ENCODE peak calls at places on chromosomes 2 and 18, in nine cellular contexts. One of them, this sample, is unnamed.

GRCh38 chr2:120958623-120959366 is 223.1 kb downstream of the GLI2 start:
- DNase-seq in PC-9: no peak
- DNase-seq in dorsolateral prefrontal cortex: no peak
- DNase-seq in GM06990: no peak
- DNase-seq in ovary: no peak
- DNase-seq in A549: no peak
- DNase-seq in GM12878: no peak
- DNase-seq in uterus: no peak
- DNase-seq in fibroblast of mammary gland: no peak
- DNase-seq in this sample: peak; percentile 25

GRCh38 chr18:9708882-9709877 is 1.1 kb downstream of the RAB31 start:
- DNase-seq in dorsolateral prefrontal cortex: no peak
- DNase-seq in fibroblast of mammary gland: no peak
- DNase-seq in uterus: peak; percentile 58
- DNase-seq in A549: no peak
- DNase-seq in GM12878: no peak
- DNase-seq in GM06990: peak; percentile 63
- DNase-seq in PC-9: peak; percentile 48
- DNase-seq in ovary: peak; percentile 46
- DNase-seq in this sample: no peak

GRCh38 chr2:160918909-160919503 is 241.2 kb upstream of the TANK start:
- DNase-seq in dorsolateral prefrontal cortex: no peak
- DNase-seq in GM06990: peak; percentile 6
- DNase-seq in fibroblast of mammary gland: peak; percentile 65
- DNase-seq in PC-9: peak; percentile 31
- DNase-seq in A549: peak; percentile 20
- DNase-seq in ovary: peak; percentile 64
- DNase-seq in uterus: no peak
- DNase-seq in GM12878: no peak
- DNase-seq in this sample: peak; percentile 54

GRCh38 chr2:65626831-65627230 is 194.4 kb upstream of the SPRED2 start:
- DNase-seq in dorsolateral prefrontal cortex: no peak
- DNase-seq in A549: no peak
- DNase-seq in PC-9: no peak
- DNase-seq in fibroblast of mammary gland: peak; percentile 15
- DNase-seq in GM12878: no peak
- DNase-seq in ovary: no peak
- DNase-seq in uterus: no peak
- DNase-seq in GM06990: no peak
- DNase-seq in this sample: no peak

GRCh38 chr2:29332540-29332939 is 217.3 kb downstream of the CLIP4 start:
- DNase-seq in A549: no peak
- DNase-seq in fibroblast of mammary gland: no peak
- DNase-seq in dorsolateral prefrontal cortex: no peak
- DNase-seq in ovary: no peak
- DNase-seq in PC-9: no peak
- DNase-seq in GM12878: no peak
- DNase-seq in uterus: no peak
- DNase-seq in GM06990: no peak
- DNase-seq in this sample: no peak

GRCh38 chr2:24482256-24482971 is 8.6 kb upstream of the NCOA1 start:
- DNase-seq in PC-9: no peak
- DNase-seq in fibroblast of mammary gland: no peak
- DNase-seq in uterus: no peak
- DNase-seq in dorsolateral prefrontal cortex: no peak
- DNase-seq in GM06990: no peak
- DNase-seq in ovary: no peak
- DNase-seq in A549: no peak
- DNase-seq in GM12878: no peak
- DNase-seq in this sample: peak; percentile 27

GRCh38 chr18:41992066-41992465 is 37.0 kb downstream of the PIK3C3 start:
- DNase-seq in uterus: no peak
- DNase-seq in dorsolateral prefrontal cortex: no peak
- DNase-seq in PC-9: no peak
- DNase-seq in fibroblast of mammary gland: no peak
- DNase-seq in A549: no peak
- DNase-seq in GM06990: peak; percentile 18
- DNase-seq in GM12878: peak; percentile 76
- DNase-seq in ovary: no peak
- DNase-seq in this sample: no peak

GRCh38 chr2:38073211-38074005 is 2.5 kb downstream of the CYP1B1 start:
- DNase-seq in GM06990: peak; percentile 9
- DNase-seq in GM12878: no peak
- DNase-seq in uterus: peak; percentile 59
- DNase-seq in ovary: no peak
- DNase-seq in fibroblast of mammary gland: peak; percentile 56
- DNase-seq in PC-9: peak; percentile 37
- DNase-seq in dorsolateral prefrontal cortex: no peak
- DNase-seq in A549: no peak
- DNase-seq in this sample: no peak

GRCh38 chr2:105395691-105396090 is 3.2 kb downstream of the FHL2 start:
- DNase-seq in GM12878: no peak
- DNase-seq in ovary: no peak
- DNase-seq in fibroblast of mammary gland: no peak
- DNase-seq in A549: no peak
- DNase-seq in PC-9: no peak
- DNase-seq in GM06990: no peak
- DNase-seq in uterus: no peak
- DNase-seq in dorsolateral prefrontal cortex: no peak
- DNase-seq in this sample: no peak

GRCh38 chr2:60899230-60899891 is 18.0 kb downstream of the REL start:
- DNase-seq in A549: no peak
- DNase-seq in fibroblast of mammary gland: no peak
- DNase-seq in GM12878: peak; percentile 37
- DNase-seq in PC-9: no peak
- DNase-seq in ovary: no peak
- DNase-seq in uterus: no peak
- DNase-seq in GM06990: peak; percentile 31
- DNase-seq in dorsolateral prefrontal cortex: no peak
- DNase-seq in this sample: no peak

GRCh38 chr18:52337286-52337685 is 2.7 kb upstream of the DCC start:
- DNase-seq in ovary: no peak
- DNase-seq in dorsolateral prefrontal cortex: no peak
- DNase-seq in GM06990: no peak
- DNase-seq in PC-9: no peak
- DNase-seq in GM12878: no peak
- DNase-seq in A549: no peak
- DNase-seq in fibroblast of mammary gland: peak; percentile 70
- DNase-seq in uterus: no peak
- DNase-seq in this sample: peak; percentile 44

GRCh38 chr2:126657146-126657635 is 1.2 kb downstream of the GYPC start:
- DNase-seq in dorsolateral prefrontal cortex: no peak
- DNase-seq in fibroblast of mammary gland: peak; percentile 96
- DNase-seq in A549: no peak
- DNase-seq in uterus: peak; percentile 61
- DNase-seq in GM06990: peak; percentile 51
- DNase-seq in PC-9: no peak
- DNase-seq in GM12878: no peak
- DNase-seq in ovary: peak; percentile 70
- DNase-seq in this sample: no peak

GRCh38 chr2:96258393-96259022 is 7.3 kb downstream of the TMEM127 start:
- DNase-seq in uterus: no peak
- DNase-seq in fibroblast of mammary gland: no peak
- DNase-seq in PC-9: no peak
- DNase-seq in dorsolateral prefrontal cortex: no peak
- DNase-seq in GM06990: no peak
- DNase-seq in ovary: no peak
- DNase-seq in A549: no peak
- DNase-seq in GM12878: no peak
- DNase-seq in this sample: no peak

GRCh38 chr2:96259497-96259921 is 6.3 kb downstream of the TMEM127 start:
- DNase-seq in ovary: no peak
- DNase-seq in fibroblast of mammary gland: no peak
- DNase-seq in dorsolateral prefrontal cortex: no peak
- DNase-seq in PC-9: no peak
- DNase-seq in GM06990: no peak
- DNase-seq in A549: no peak
- DNase-seq in GM12878: no peak
- DNase-seq in uterus: no peak
- DNase-seq in this sample: no peak

GRCh38 chr2:96262306-96262705 is 3.5 kb downstream of the TMEM127 start:
- DNase-seq in PC-9: no peak
- DNase-seq in dorsolateral prefrontal cortex: no peak
- DNase-seq in ovary: no peak
- DNase-seq in GM06990: no peak
- DNase-seq in A549: no peak
- DNase-seq in uterus: no peak
- DNase-seq in GM12878: no peak
- DNase-seq in fibroblast of mammary gland: no peak
- DNase-seq in this sample: no peak

GRCh38 chr2:96261328-96262003 is 4.3 kb downstream of the TMEM127 start:
- DNase-seq in uterus: no peak
- DNase-seq in fibroblast of mammary gland: no peak
- DNase-seq in GM06990: no peak
- DNase-seq in dorsolateral prefrontal cortex: no peak
- DNase-seq in PC-9: no peak
- DNase-seq in ovary: no peak
- DNase-seq in GM12878: no peak
- DNase-seq in A549: no peak
- DNase-seq in this sample: no peak

GRCh38 chr2:96260404-96261260 is 5.2 kb downstream of the TMEM127 start:
- DNase-seq in GM06990: no peak
- DNase-seq in ovary: peak; percentile 75
- DNase-seq in dorsolateral prefrontal cortex: no peak
- DNase-seq in PC-9: peak; percentile 87
- DNase-seq in GM12878: no peak
- DNase-seq in uterus: no peak
- DNase-seq in A549: peak; percentile 85
- DNase-seq in fibroblast of mammary gland: peak; percentile 94
- DNase-seq in this sample: peak; percentile 80
- TF ChIP-seq CTCF in GM06990: peak; percentile 68
- TF ChIP-seq CTCF in ovary: no peak
- TF ChIP-seq CTCF in dorsolateral prefrontal cortex: peak; percentile 16
- TF ChIP-seq CTCF in PC-9: peak; percentile 68
- TF ChIP-seq CTCF in GM12878: peak; percentile 74
- TF ChIP-seq CTCF in uterus: peak; percentile 18
- TF ChIP-seq CTCF in A549: peak; percentile 66
- TF ChIP-seq CTCF in fibroblast of mammary gland: peak; percentile 41
- TF ChIP-seq CTCF in this sample: peak; percentile 50

GRCh38 chr18:35042389-35043066 is 1.3 kb downstream of the MAPRE2 start:
- DNase-seq in uterus: no peak
- DNase-seq in fibroblast of mammary gland: no peak
- DNase-seq in A549: no peak
- DNase-seq in GM12878: no peak
- DNase-seq in GM06990: peak; percentile 33
- DNase-seq in PC-9: no peak
- DNase-seq in dorsolateral prefrontal cortex: no peak
- DNase-seq in ovary: no peak
- DNase-seq in this sample: peak; percentile 10

GRCh38 chr18:35043207-35043606 is 2.0 kb downstream of the MAPRE2 start:
- DNase-seq in ovary: no peak
- DNase-seq in PC-9: no peak
- DNase-seq in uterus: no peak
- DNase-seq in fibroblast of mammary gland: no peak
- DNase-seq in GM06990: no peak
- DNase-seq in GM12878: no peak
- DNase-seq in dorsolateral prefrontal cortex: no peak
- DNase-seq in A549: no peak
- DNase-seq in this sample: no peak

GRCh38 chr18:35045808-35046207 is 4.6 kb downstream of the MAPRE2 start:
- DNase-seq in uterus: no peak
- DNase-seq in ovary: no peak
- DNase-seq in dorsolateral prefrontal cortex: no peak
- DNase-seq in GM06990: no peak
- DNase-seq in A549: no peak
- DNase-seq in fibroblast of mammary gland: no peak
- DNase-seq in GM12878: no peak
- DNase-seq in PC-9: no peak
- DNase-seq in this sample: no peak

GRCh38 chr18:35047697-35048292 is 6.6 kb downstream of the MAPRE2 start:
- DNase-seq in PC-9: no peak
- DNase-seq in GM06990: no peak
- DNase-seq in dorsolateral prefrontal cortex: no peak
- DNase-seq in uterus: no peak
- DNase-seq in fibroblast of mammary gland: no peak
- DNase-seq in A549: no peak
- DNase-seq in ovary: no peak
- DNase-seq in GM12878: no peak
- DNase-seq in this sample: no peak

DNA sequence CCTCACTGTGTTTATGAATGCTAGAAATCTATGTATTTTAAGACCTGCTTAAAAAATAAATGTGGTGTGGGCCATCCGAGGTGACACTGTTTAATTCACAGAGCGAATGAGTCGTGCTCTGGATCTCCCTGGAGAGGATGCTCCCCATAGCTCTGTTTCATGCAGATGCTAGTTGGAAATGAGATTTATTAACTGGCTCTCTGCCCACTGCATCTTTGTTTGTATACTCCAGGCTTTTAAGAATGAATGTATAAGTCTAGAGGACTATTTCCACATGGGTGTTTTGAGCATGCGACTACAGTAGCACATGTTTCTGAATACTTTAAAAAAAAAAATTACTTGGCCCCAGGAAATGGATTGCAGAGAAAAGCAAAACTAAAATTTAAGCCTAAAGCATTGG is 3.9 kb downstream of the MAPRE2 start:
- DNase-seq in PC-9: no peak
- DNase-seq in A549: no peak
- DNase-seq in GM06990: no peak
- DNase-seq in dorsolateral prefrontal cortex: no peak
- DNase-seq in uterus: no peak
- DNase-seq in GM12878: no peak
- DNase-seq in ovary: no peak
- DNase-seq in fibroblast of mammary gland: peak; percentile 73
- DNase-seq in this sample: no peak
- H3K4me3 ChIP-seq in PC-9: no peak overlapping the region
- H3K4me3 ChIP-seq in A549: no peak overlapping the region
- H3K4me3 ChIP-seq in GM06990: no peak overlapping the region
- H3K4me3 ChIP-seq in dorsolateral prefrontal cortex: no peak overlapping the region
- H3K4me3 ChIP-seq in uterus: no peak overlapping the region
- H3K4me3 ChIP-seq in GM12878: peak overlapping the region; percentile 63
- H3K4me3 ChIP-seq in ovary: no peak overlapping the region
- H3K4me3 ChIP-seq in fibroblast of mammary gland: no peak overlapping the region
- H3K4me3 ChIP-seq in this sample: no peak overlapping the region

GRCh38 chr2:88016948-88017779 is 817 bp upstream of the RNU2-63P start:
- DNase-seq in uterus: no peak
- DNase-seq in dorsolateral prefrontal cortex: no peak
- DNase-seq in ovary: no peak
- DNase-seq in GM06990: peak; percentile 81
- DNase-seq in GM12878: peak; percentile 16
- DNase-seq in fibroblast of mammary gland: no peak
- DNase-seq in A549: peak; percentile 68
- DNase-seq in PC-9: no peak
- DNase-seq in this sample: peak; percentile 60
- TF ChIP-seq CTCF in uterus: no peak
- TF ChIP-seq CTCF in dorsolateral prefrontal cortex: no peak
- TF ChIP-seq CTCF in ovary: no peak
- TF ChIP-seq CTCF in GM06990: no peak
- TF ChIP-seq CTCF in GM12878: no peak
- TF ChIP-seq CTCF in fibroblast of mammary gland: no peak
- TF ChIP-seq CTCF in A549: no peak
- TF ChIP-seq CTCF in PC-9: no peak
- TF ChIP-seq CTCF in this sample: no peak

DNA sequence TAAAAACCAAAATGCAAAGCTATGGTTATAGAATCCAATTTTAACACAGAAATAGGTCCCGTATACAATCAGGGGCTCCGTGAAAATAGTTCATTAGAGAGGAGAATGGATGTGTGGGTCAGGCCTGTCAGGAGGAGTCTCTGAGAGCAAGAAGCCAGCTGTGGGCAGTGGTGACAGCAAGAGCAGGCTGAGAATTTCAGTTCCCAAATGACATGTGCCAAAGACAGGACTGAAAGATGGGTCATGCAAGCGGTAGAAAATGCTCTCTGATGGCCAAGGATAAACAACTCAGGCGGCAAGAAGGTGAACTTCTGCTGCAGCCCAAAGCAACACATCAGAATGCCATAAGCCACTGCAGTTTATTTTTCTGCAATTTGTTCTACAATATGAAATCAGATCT is 100.4 kb downstream of the CCDC141 start:
- DNase-seq in A549: no peak
- DNase-seq in fibroblast of mammary gland: no peak
- DNase-seq in GM06990: no peak
- DNase-seq in PC-9: no peak
- DNase-seq in ovary: no peak
- DNase-seq in dorsolateral prefrontal cortex: no peak
- DNase-seq in uterus: no peak
- DNase-seq in GM12878: no peak
- DNase-seq in this sample: no peak
- H3K4me3 ChIP-seq in A549: no peak overlapping the region
- H3K4me3 ChIP-seq in fibroblast of mammary gland: no peak overlapping the region
- H3K4me3 ChIP-seq in GM06990: no peak overlapping the region
- H3K4me3 ChIP-seq in PC-9: no peak overlapping the region
- H3K4me3 ChIP-seq in ovary: no peak overlapping the region
- H3K4me3 ChIP-seq in dorsolateral prefrontal cortex: no peak overlapping the region
- H3K4me3 ChIP-seq in uterus: no peak overlapping the region
- H3K4me3 ChIP-seq in GM12878: no peak overlapping the region
- H3K4me3 ChIP-seq in this sample: no peak overlapping the region